ENCODE peak calls at places on chromosomes 4 and X, in four cellular contexts. T is GM12878; A is effector memory CD4-positive, alpha-beta T cell; L is prostate gland. B is an unnamed sample.

GRCh38 chr4:96103086-96103485 is 263.2 kb downstream of the PDHA2 start:
- DNase-seq in L (no peak), A (no peak), T (no peak), B (no peak)

GRCh38 chr4:151226004-151226932 is 50.7 kb upstream of the PRSS48 start:
- DNase-seq in A (no peak), T (no peak), L (no peak), B (no peak)

GRCh38 chr4:16225139-16225538 is 1.1 kb downstream of the TAPT1 start:
- DNase-seq in A (no peak), L (no peak), T (no peak), B (no peak)

GRCh38 chrX:115560978-115561604 is at the start of gene PLS3:
- DNase-seq in T (no peak), A (no peak), L (peak; percentile 60), B (peak; percentile 84)

GRCh38 chr4:54840992-54841768 is 183.4 kb downstream of the KIT start:
- DNase-seq in A (no peak), L (no peak), T (no peak), B (no peak)

GRCh38 chr4:24644983-24645764 is 60.8 kb upstream of the DHX15 start:
- DNase-seq in L (no peak), A (no peak), T (no peak), B (no peak)

GRCh38 chrX:107935664-107936433 is 46.3 kb downstream of the TEX13B start:
- DNase-seq in A (no peak), T (no peak), L (no peak), B (peak; percentile 52)

GRCh38 chr4:176726803-176727202 is 65.9 kb downstream of the VEGFC start:
- DNase-seq in L (no peak), A (no peak), T (no peak), B (no peak)

GRCh38 chr4:3285558-3286334 is 7.1 kb upstream of the RGS12 start:
- DNase-seq in L (no peak), A (no peak), T (no peak), B (peak; percentile 74)

GRCh38 chr4:159428293-159428692 is 325.4 kb downstream of the RAPGEF2 start:
- DNase-seq in A (no peak), T (no peak), L (no peak), B (no peak)

GRCh38 chr4:88939697-88940096 is 117.3 kb downstream of the FAM13A start:
- DNase-seq in T (no peak), L (no peak), A (no peak), B (no peak)

GRCh38 chr4:103137446-103137827 is 37.8 kb upstream of the BDH2 start:
- DNase-seq in A (no peak), T (no peak), L (no peak), B (no peak)

GRCh38 chr4:187606581-187606980 is 389.0 kb upstream of the ZFP42 start:
- DNase-seq in A (no peak), T (no peak), L (no peak), B (peak; percentile 32)

GRCh38 chr4:121477079-121477478 is 96.3 kb upstream of the QRFPR start:
- DNase-seq in T (no peak), L (no peak), A (no peak), B (no peak)
- H3K27ac ChIP-seq in T (no peak overlapping the region), L (no peak overlapping the region), A (no peak overlapping the region), B (no peak overlapping the region)

GRCh38 chr4:77920371-77920770 is 57.7 kb downstream of the MRPL1 start:
- DNase-seq in L (no peak), T (no peak), A (no peak), B (no peak)

GRCh38 chr4:77917075-77917474 is 54.4 kb downstream of the MRPL1 start:
- DNase-seq in A (no peak), L (no peak), T (no peak), B (no peak)

GRCh38 chr4:77917601-77918000 is 55.0 kb downstream of the MRPL1 start:
- DNase-seq in L (no peak), T (no peak), A (no peak), B (no peak)

GRCh38 chr4:77922158-77923094 is 59.8 kb downstream of the MRPL1 start:
- DNase-seq in L (no peak), T (no peak), A (no peak), B (no peak)

GRCh38 chr4:77921701-77922100 is 59.1 kb downstream of the MRPL1 start:
- DNase-seq in A (no peak), T (no peak), L (no peak), B (no peak)
- H3K27ac ChIP-seq in A (no peak overlapping the region), T (no peak overlapping the region), L (peak overlapping the region; percentile 15), B (peak overlapping the region; percentile 50)

GRCh38 chr4:40875507-40876150 is 125.9 kb downstream of the NSUN7 start:
- DNase-seq in A (no peak), L (no peak), T (no peak), B (no peak)

GRCh38 chr4:40874331-40874730 is 124.6 kb downstream of the NSUN7 start:
- DNase-seq in A (no peak), T (no peak), L (no peak), B (no peak)

GRCh38 chr4:40871695-40872250 is 122.0 kb downstream of the NSUN7 start:
- DNase-seq in A (no peak), L (no peak), T (no peak), B (no peak)

GRCh38 chr4:40877081-40877480 is 127.3 kb downstream of the NSUN7 start:
- DNase-seq in L (no peak), T (no peak), A (no peak), B (no peak)

DNA sequence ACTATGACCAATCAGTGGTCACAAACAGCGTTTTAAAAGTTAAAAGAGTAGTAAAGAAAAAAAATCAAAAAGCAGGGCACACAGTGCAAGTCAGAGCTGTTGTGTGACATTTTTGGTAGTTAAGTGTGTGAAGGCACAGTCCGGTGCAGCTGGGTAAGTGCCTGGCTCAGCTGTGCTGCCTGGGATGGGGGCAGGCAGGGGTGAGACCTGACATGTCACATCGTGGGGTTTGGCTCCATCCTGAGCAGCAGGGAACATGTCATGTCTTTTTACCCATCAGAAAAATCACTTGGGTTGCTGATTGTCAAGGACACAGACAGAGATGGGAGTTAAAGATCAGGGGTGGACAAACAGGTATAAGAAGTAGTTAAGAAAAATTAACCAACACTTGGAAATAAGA is 125.1 kb downstream of the NSUN7 start:
- DNase-seq in T (no peak), L (no peak), A (no peak), B (no peak)
- H3K27ac ChIP-seq in T (no peak overlapping the region), L (no peak overlapping the region), A (no peak overlapping the region), B (no peak overlapping the region)

GRCh38 chr4:17546222-17546621 is 30.8 kb upstream of the LAP3 start:
- DNase-seq in T (no peak), L (no peak), A (no peak), B (no peak)

GRCh38 chr4:17545374-17546140 is 30.6 kb downstream of the CLRN2 start:
- DNase-seq in L (no peak), A (no peak), T (no peak), B (no peak)

GRCh38 chr4:17546678-17547077 is 30.3 kb upstream of the LAP3 start:
- DNase-seq in A (no peak), T (no peak), L (no peak), B (no peak)

GRCh38 chr4:17544205-17544604 is 29.2 kb downstream of the CLRN2 start:
- DNase-seq in A (no peak), T (no peak), L (no peak), B (no peak)

DNA sequence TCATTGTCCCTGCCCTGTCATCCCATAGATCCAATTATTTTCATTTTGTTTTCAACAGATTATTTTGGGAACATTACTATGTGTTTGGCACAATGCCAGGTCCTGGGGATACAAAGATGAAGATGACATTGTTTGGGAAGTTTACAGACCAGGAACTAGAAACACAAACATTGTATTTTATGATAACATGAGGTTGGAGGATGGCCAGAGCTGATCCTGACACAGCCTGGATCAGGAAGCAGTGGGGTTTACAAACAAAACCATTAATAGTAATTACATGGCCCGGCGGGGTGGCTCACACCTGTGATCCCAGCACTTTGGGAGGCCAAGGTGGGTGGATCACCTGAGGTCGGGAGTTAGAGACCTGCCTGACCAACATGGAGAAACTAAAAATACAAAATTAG is 29.9 kb downstream of the CLRN2 start:
- DNase-seq in T (no peak), A (no peak), L (peak; percentile 46), B (no peak)
- H3K27ac ChIP-seq in T (no peak overlapping the region), A (no peak overlapping the region), L (no peak overlapping the region), B (peak overlapping the region; percentile 18)